ENCODE peak calls at places on chromosomes 5 and 9, in ten cellular contexts. D is lung, M is PC-9, J is body of pancreas, C is AG10803, E is A549, P is mesothelial cell of epicardium, I is progenitor cell of endocrine pancreas, H is upper lobe of right lung, L is Caco-2. V is an unnamed sample.

GRCh38 chr9:757246-757881 is 84.1 kb upstream of the DMRT1 start:
- DNase-seq in D (no peak), M (no peak), J (peak), C (peak), E (no peak), P (no peak), I (no peak), H (no peak), L (peak), V (no peak)

GRCh38 chr5:14155730-14156129 is 12.6 kb downstream of the TRIO start:
- DNase-seq in D (no peak), M (no peak), J (no peak), C (no peak), E (no peak), P (no peak), I (no peak), H (no peak), L (no peak), V (no peak)

GRCh38 chr5:67102708-67103107 is 93.9 kb downstream of the CD180 start:
- DNase-seq in D (no peak), M (no peak), J (no peak), C (no peak), E (no peak), P (no peak), I (no peak), H (no peak), L (no peak), V (no peak)

GRCh38 chr5:76041863-76042262 is 41.3 kb upstream of the SV2C start:
- DNase-seq in D (no peak), M (no peak), J (no peak), C (no peak), E (no peak), P (peak), I (peak), H (no peak), L (peak), V (no peak)

GRCh38 chr5:79636981-79637733 is 24.9 kb downstream of the TENT2 start:
- DNase-seq in D (no peak), M (no peak), J (no peak), C (no peak), E (no peak), P (no peak), I (no peak), H (no peak), L (no peak), V (no peak)

GRCh38 chr5:121432-121831 is 29.5 kb downstream of the PLEKHG4B start:
- DNase-seq in D (no peak), M (no peak), J (no peak), C (no peak), E (no peak), P (no peak), I (no peak), H (no peak), L (no peak), V (no peak)

GRCh38 chr5:180802325-180803180 is at the start of gene MGAT1:
- DNase-seq in D (peak), M (peak), J (peak), C (peak), E (peak), P (peak), I (peak), H (peak), L (peak), V (peak)

GRCh38 chr5:154701181-154701580 is 54.0 kb upstream of the LARP1 start:
- DNase-seq in D (no peak), M (no peak), J (peak), C (no peak), E (no peak), P (no peak), I (no peak), H (no peak), L (no peak), V (no peak)

GRCh38 chr9:78009156-78009555 is 22.5 kb downstream of the GNAQ start:
- DNase-seq in D (no peak), M (no peak), J (no peak), C (no peak), E (no peak), P (no peak), I (no peak), H (no peak), L (no peak), V (no peak)

GRCh38 chr9:19484699-19485098 is 75.9 kb downstream of the ACER2 start:
- DNase-seq in D (no peak), M (no peak), J (no peak), C (no peak), E (no peak), P (no peak), I (no peak), H (no peak), L (no peak), V (no peak)

GRCh38 chr9:122816163-122816867 is 12.1 kb downstream of the PDCL start:
- DNase-seq in D (peak), M (no peak), J (peak), C (no peak), E (no peak), P (peak), I (no peak), H (no peak), L (no peak), V (no peak)
- TF ChIP-seq CTCF in D (no peak), M (no peak), J (no peak), C (no peak), E (no peak), P (no peak), I (no peak), H (no peak), L (no peak), V (no peak)

DNA sequence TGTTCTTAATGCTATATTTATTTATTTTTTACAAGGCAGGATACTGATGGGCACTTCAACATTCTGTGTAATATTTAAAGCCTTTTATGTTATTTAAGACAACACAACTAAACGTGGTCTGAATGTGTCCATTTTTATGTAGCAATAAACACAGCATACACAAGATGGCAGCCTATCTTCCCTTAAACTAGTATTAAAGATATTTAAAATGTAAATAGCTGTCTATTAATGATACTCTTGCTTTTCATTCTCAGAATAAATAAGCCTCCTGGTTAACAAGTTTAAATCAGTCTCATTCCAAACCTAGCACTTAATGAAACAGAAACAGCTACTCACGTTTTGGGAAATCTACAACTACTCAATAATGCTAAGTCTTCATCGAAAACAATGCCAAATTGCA is 315.7 kb downstream of the MCTP1 start:
- DNase-seq in D (no peak), M (no peak), J (no peak), C (peak), E (no peak), P (no peak), I (no peak), H (no peak), L (no peak), V (no peak)
- TF ChIP-seq CTCF in D (no peak), M (peak), J (no peak), C (peak), E (no peak), P (no peak), I (no peak), H (no peak), L (no peak), V (no peak)

GRCh38 chr9:137166242-137167112 is 3.4 kb downstream of the LRRC26 start:
- DNase-seq in D (no peak), M (no peak), J (no peak), C (no peak), E (no peak), P (no peak), I (no peak), H (no peak), L (no peak), V (no peak)

GRCh38 chr9:137168575-137168906 is 1.3 kb downstream of the LRRC26 start:
- DNase-seq in D (no peak), M (no peak), J (no peak), C (no peak), E (no peak), P (no peak), I (no peak), H (no peak), L (no peak), V (no peak)

GRCh38 chr9:137168907-137169763 is 716 bp downstream of the LRRC26 start:
- DNase-seq in D (no peak), M (peak), J (peak), C (no peak), E (peak), P (peak), I (peak), H (no peak), L (peak), V (no peak)

GRCh38 chr9:137167113-137167751 is 2.6 kb downstream of the LRRC26 start:
- DNase-seq in D (no peak), M (no peak), J (no peak), C (no peak), E (no peak), P (no peak), I (no peak), H (no peak), L (no peak), V (no peak)

GRCh38 chr9:137167752-137168574 is 1.9 kb downstream of the LRRC26 start:
- DNase-seq in D (no peak), M (no peak), J (peak), C (no peak), E (no peak), P (no peak), I (no peak), H (no peak), L (peak), V (no peak)
- TF ChIP-seq CTCF in D (no peak), M (no peak), J (no peak), C (no peak), E (no peak), P (no peak), I (no peak), H (no peak), L (no peak), V (no peak)

DNA sequence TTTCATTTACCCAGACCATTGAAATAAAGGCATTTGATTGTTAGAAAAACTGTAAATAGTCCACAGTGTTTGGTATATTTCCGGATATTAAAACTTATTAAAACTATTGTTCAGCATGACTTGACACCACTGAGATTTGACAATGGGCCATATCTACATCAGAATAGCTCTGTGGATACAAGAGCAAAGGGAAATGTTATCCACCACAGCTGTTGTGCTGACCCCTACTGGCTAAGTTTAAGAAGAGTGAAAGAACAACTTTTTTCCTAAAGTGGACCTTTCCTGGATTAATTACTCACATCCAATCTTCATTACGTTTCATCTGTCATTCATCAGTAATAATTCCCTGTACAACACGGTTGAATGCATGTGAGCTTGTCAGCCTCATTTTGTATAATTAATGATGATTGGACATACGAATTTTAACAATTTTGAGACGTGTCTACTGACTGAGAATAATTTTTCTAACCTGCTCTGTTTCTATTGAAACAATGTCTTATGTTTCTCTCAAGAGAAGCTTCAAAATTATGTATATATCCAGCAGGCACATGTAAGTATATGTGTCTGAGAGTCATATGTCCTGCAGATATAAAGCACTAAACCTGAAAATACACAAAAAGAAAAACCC is 1952.5 kb downstream of the MAT2B start:
- DNase-seq in D (no peak), M (no peak), J (peak), C (no peak), E (no peak), P (no peak), I (no peak), H (no peak), L (no peak), V (no peak)
- TF ChIP-seq CTCF in D (peak), M (peak), J (peak), C (peak), E (peak), P (peak), I (peak), H (peak), L (peak), V (peak)

GRCh38 chr9:118829334-118829733 is 539.9 kb downstream of the BRINP1 start:
- DNase-seq in D (no peak), M (no peak), J (no peak), C (peak), E (no peak), P (no peak), I (no peak), H (no peak), L (no peak), V (no peak)
- TF ChIP-seq CTCF in D (no peak), M (peak), J (no peak), C (peak), E (no peak), P (no peak), I (peak), H (peak), L (no peak), V (peak)

DNA sequence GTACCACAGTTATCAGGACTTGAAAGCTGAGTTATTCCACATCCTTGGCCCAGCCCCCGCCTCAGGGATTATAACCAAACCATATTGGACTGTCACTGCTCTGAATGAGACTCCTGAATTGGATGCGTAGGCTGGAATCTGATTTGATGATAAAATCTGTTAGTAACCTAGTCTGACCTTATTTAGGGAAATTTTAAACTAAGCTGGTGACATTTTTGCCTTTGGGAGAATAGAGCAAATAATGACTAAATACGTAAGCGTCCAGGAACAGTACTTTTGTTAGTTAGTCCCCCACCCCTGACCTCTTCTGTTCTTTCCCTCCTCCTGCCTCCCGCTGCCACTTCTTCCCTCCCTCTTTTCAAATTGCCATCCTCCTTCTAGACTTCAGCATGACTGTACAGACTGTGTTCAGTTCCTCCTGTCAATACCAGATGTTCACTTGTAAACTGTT is 92.6 kb downstream of the TLE4 start:
- DNase-seq in D (no peak), M (no peak), J (no peak), C (no peak), E (no peak), P (no peak), I (no peak), H (no peak), L (no peak), V (no peak)
- TF ChIP-seq CTCF in D (no peak), M (no peak), J (no peak), C (no peak), E (no peak), P (no peak), I (no peak), H (no peak), L (no peak), V (no peak)

GRCh38 chr5:16888694-16889124 is 47.4 kb downstream of the MYO10 start:
- DNase-seq in D (no peak), M (peak), J (no peak), C (peak), E (no peak), P (no peak), I (no peak), H (no peak), L (no peak), V (no peak)

GRCh38 chr5:16889972-16890519 is 46.0 kb downstream of the MYO10 start:
- DNase-seq in D (no peak), M (peak), J (no peak), C (peak), E (no peak), P (no peak), I (no peak), H (no peak), L (no peak), V (no peak)

GRCh38 chr5:16886793-16887345 is 49.2 kb downstream of the MYO10 start:
- DNase-seq in D (no peak), M (no peak), J (no peak), C (no peak), E (no peak), P (no peak), I (no peak), H (no peak), L (no peak), V (no peak)

GRCh38 chr5:16891043-16891442 is 45.0 kb downstream of the MYO10 start:
- DNase-seq in D (no peak), M (no peak), J (no peak), C (no peak), E (no peak), P (no peak), I (no peak), H (no peak), L (no peak), V (no peak)

GRCh38 chr5:16889203-16889971 is 46.7 kb downstream of the MYO10 start:
- DNase-seq in D (no peak), M (peak), J (no peak), C (peak), E (no peak), P (no peak), I (no peak), H (no peak), L (peak), V (no peak)
- TF ChIP-seq CTCF in D (no peak), M (no peak), J (no peak), C (peak), E (no peak), P (no peak), I (no peak), H (no peak), L (no peak), V (no peak)